ENCODE peak calls at places on chromosomes 6 and 20, in four cellular contexts. T is RPMI7951, Z is H9, M is A549. C is an unnamed sample.

GRCh38 chr6:167678102-167679101 is 148.3 kb upstream of the AFDN start:
- DNase-seq in Z (peak; percentile 76), T (no peak), M (no peak), C (no peak)

GRCh38 chr20:33443006-33443511 is 504 bp downstream of the SNTA1 start:
- DNase-seq in Z (no peak), M (peak; percentile 17), T (no peak), C (peak; percentile 83)

GRCh38 chr20:44208770-44209169 is 1.8 kb downstream of the OSER1 start:
- DNase-seq in T (no peak), M (no peak), Z (no peak), C (no peak)

GRCh38 chr20:10985536-10985935 is 311.7 kb upstream of the JAG1 start:
- DNase-seq in M (no peak), T (peak; percentile 71), Z (no peak), C (no peak)

GRCh38 chr6:108359901-108360882 is 65.3 kb downstream of the AFG1L start:
- DNase-seq in Z (no peak), T (peak; percentile 8), M (no peak), C (no peak)

GRCh38 chr6:160859822-160860221 is 131.7 kb upstream of the MAP3K4 start:
- DNase-seq in M (no peak), Z (no peak), T (no peak), C (no peak)

GRCh38 chr20:49727894-49728885 is 14.5 kb upstream of the B4GALT5 start:
- DNase-seq in T (no peak), M (no peak), Z (no peak), C (no peak)

GRCh38 chr6:131831392-131831791 is 23.6 kb downstream of the ENPP1 start:
- DNase-seq in M (no peak), Z (no peak), T (peak; percentile 71), C (no peak)

GRCh38 chr6:128491041-128491642 is 29.3 kb downstream of the PTPRK start:
- DNase-seq in T (peak; percentile 40), Z (no peak), M (no peak), C (no peak)

GRCh38 chr6:39228992-39229767 is at the start of gene KCNK5:
- DNase-seq in T (peak; percentile 42), M (peak; percentile 73), Z (peak; percentile 94), C (peak; percentile 93)

GRCh38 chr6:57267586-57268293 is 45.6 kb upstream of the RAB23 start:
- DNase-seq in Z (no peak), M (peak; percentile 28), T (peak; percentile 97), C (peak; percentile 25)

C was measured in posterior vena cava.